ENCODE peak calls at places on chromosomes 16 and 17, in ten cellular contexts. G is HFF-Myc; O is caudate nucleus; Q is DMS 273 treated with DMSO at 0.1 percent for 48 hours; M is T follicular helper cell; J is uterus; C is fibroblast of lung; K is mucosa of descending colon; L is NCI-H1092; N is activated naive CD4-positive, alpha-beta T cell. H is an unnamed sample.

GRCh38 chr16:88004391-88004790 is 53.2 kb downstream of the BANP start:
- DNase-seq in N (no peak), O (no peak), C (no peak), G (no peak), L (no peak), K (no peak), Q (no peak), J (no peak), M (no peak), H (no peak)

GRCh38 chr16:77657016-77657415 is 65.3 kb upstream of the NUDT7 start:
- DNase-seq in G (no peak), Q (no peak), M (no peak), K (no peak), L (no peak), C (peak), O (no peak), J (no peak), N (no peak), H (no peak)

GRCh38 chr17:75124041-75124818 is 7.3 kb downstream of the NT5C start:
- DNase-seq in M (no peak), N (peak), Q (no peak), G (peak), C (peak), O (no peak), K (peak), J (no peak), L (no peak), H (peak)

GRCh38 chr17:33811006-33811760 is 443.9 kb upstream of the CCL2 start:
- DNase-seq in K (no peak), M (no peak), N (no peak), J (no peak), C (no peak), L (no peak), Q (no peak), G (no peak), O (no peak), H (no peak)

GRCh38 chr17:17414316-17414937 is 62.4 kb upstream of the MED9 start:
- DNase-seq in N (no peak), L (no peak), M (no peak), Q (no peak), K (no peak), J (no peak), O (no peak), G (no peak), C (peak), H (no peak)

GRCh38 chr16:11142951-11143740 is 112.9 kb downstream of the SOCS1 start:
- DNase-seq in J (no peak), Q (no peak), L (no peak), O (no peak), G (no peak), M (no peak), C (no peak), K (no peak), N (no peak), H (no peak)

GRCh38 chr17:3772764-3773163 is 28.2 kb downstream of the ITGAE start:
- DNase-seq in M (no peak), O (no peak), C (no peak), K (no peak), L (no peak), Q (no peak), J (no peak), G (no peak), N (no peak), H (no peak)

GRCh38 chr17:65072577-65073178 is 16.1 kb upstream of the GNA13 start:
- DNase-seq in C (no peak), M (no peak), O (no peak), Q (no peak), K (peak), N (no peak), L (no peak), G (no peak), J (no peak), H (no peak)

GRCh38 chr17:14301761-14302401 is 1.0 kb downstream of the HS3ST3B1 start:
- DNase-seq in O (no peak), L (no peak), M (peak), G (no peak), J (peak), C (peak), N (peak), Q (no peak), K (peak), H (no peak)

GRCh38 chr17:50460831-50461526 is 7.7 kb downstream of the CHAD start:
- DNase-seq in K (no peak), O (no peak), J (no peak), G (no peak), M (no peak), L (no peak), N (no peak), Q (no peak), C (no peak), H (no peak)

GRCh38 chr17:45873728-45874127 is 20.6 kb upstream of the MAPT start:
- DNase-seq in G (no peak), C (no peak), J (no peak), O (no peak), N (no peak), L (no peak), M (peak), K (no peak), Q (no peak), H (no peak)